ENCODE peak calls at places on chromosomes 7 and 10, in four cellular contexts. B is GM23248, Q is hepatocyte, A is RWPE1. U is an unnamed sample.
A peak's percentile ranks its signal among the peaks of the same experiment; 100 is the strongest.

GRCh38 chr7:53237344-53237913 is 202.0 kb downstream of the POM121L12 start:
- DNase-seq in Q (peak; percentile 13), A (no peak), B (no peak), U (no peak)

GRCh38 chr7:114818501-114818900 is 103.4 kb upstream of the MDFIC start:
- DNase-seq in Q (no peak), A (peak; percentile 77), B (peak; percentile 90), U (peak; percentile 51)

GRCh38 chr7:103373866-103374643 is 26.6 kb downstream of the PSMC2 start:
- DNase-seq in Q (no peak), B (no peak), A (no peak), U (no peak)

GRCh38 chr10:131439705-131440104 is 128.2 kb upstream of the TCERG1L start:
- DNase-seq in Q (no peak), B (no peak), A (no peak), U (no peak)

GRCh38 chr10:72800000-72800740 is 93.4 kb upstream of the OIT3 start:
- DNase-seq in B (peak; percentile 27), Q (no peak), A (no peak), U (no peak)

GRCh38 chr7:128904381-128905197 is 5.9 kb downstream of the KCP start:
- DNase-seq in Q (peak; percentile 68), A (no peak), B (peak; percentile 76), U (no peak)

GRCh38 chr10:92747600-92747999 is 57.8 kb downstream of the HHEX start:
- DNase-seq in Q (no peak), A (no peak), B (no peak), U (no peak)

GRCh38 chr10:5434017-5434753 is 21.8 kb downstream of the NET1 start:
- DNase-seq in B (peak; percentile 82), Q (peak; percentile 70), A (no peak), U (no peak)

GRCh38 chr10:96747734-96748550 is 27.6 kb upstream of the PIK3AP1 start:
- DNase-seq in A (no peak), Q (no peak), B (no peak), U (no peak)

GRCh38 chr10:90959826-90960225 is 38.9 kb upstream of the ANKRD1 start:
- DNase-seq in A (no peak), B (no peak), Q (no peak), U (no peak)

GRCh38 chr7:2701832-2702593 is 14.0 kb downstream of the AMZ1 start:
- DNase-seq in Q (no peak), B (peak; percentile 91), A (peak; percentile 36), U (no peak)

GRCh38 chr7:138525757-138526156 is 65.7 kb downstream of the TRIM24 start:
- DNase-seq in Q (no peak), A (no peak), B (no peak), U (no peak)

GRCh38 chr7:98360221-98361124 is 40.4 kb downstream of the BAIAP2L1 start:
- DNase-seq in A (no peak), Q (peak; percentile 77), B (no peak), U (no peak)

GRCh38 chr10:100006241-100006886 is 3.4 kb downstream of the DNMBP start:
- DNase-seq in B (peak; percentile 98), A (peak; percentile 91), Q (peak; percentile 70), U (peak; percentile 84)

GRCh38 chr10:77082601-77083252 is 554.9 kb downstream of the KCNMA1 start:
- DNase-seq in A (no peak), B (no peak), Q (no peak), U (no peak)

GRCh38 chr7:82726038-82726800 is 282.6 kb upstream of the CACNA2D1 start:
- DNase-seq in Q (peak; percentile 14), A (no peak), B (no peak), U (no peak)

GRCh38 chr7:18123508-18124239 is 96.0 kb upstream of the PRPS1L1 start:
- DNase-seq in B (no peak), A (no peak), Q (no peak), U (no peak)

GRCh38 chr10:94149702-94150101 is 156.0 kb downstream of the PLCE1 start:
- DNase-seq in Q (no peak), B (no peak), A (no peak), U (no peak)

GRCh38 chr10:120612756-120613155 is 155.7 kb downstream of the PLPP4 start:
- DNase-seq in Q (no peak), A (no peak), B (no peak), U (no peak)

GRCh38 chr10:120607710-120608703 is 151.0 kb downstream of the PLPP4 start:
- DNase-seq in B (peak; percentile 62), Q (no peak), A (no peak), U (no peak)

GRCh38 chr10:120601999-120602398 is 145.0 kb downstream of the PLPP4 start:
- DNase-seq in A (no peak), B (no peak), Q (no peak), U (no peak)

GRCh38 chr10:120606051-120606764 is 149.2 kb downstream of the PLPP4 start:
- DNase-seq in B (no peak), Q (no peak), A (no peak), U (no peak)

GRCh38 chr10:120607016-120607709 is 150.1 kb downstream of the PLPP4 start:
- DNase-seq in Q (no peak), B (peak; percentile 93), A (peak; percentile 25), U (peak; percentile 27)
- H3K27ac ChIP-seq in Q (no peak overlapping the region), B (peak overlapping the region; percentile 32), A (no peak overlapping the region), U (no peak overlapping the region)

GRCh38 chr7:142345817-142346216 is 88.0 kb upstream of the PRSS58 start:
- DNase-seq in A (no peak), B (no peak), Q (no peak), U (no peak)
- H3K27ac ChIP-seq in A (no peak overlapping the region), B (no peak overlapping the region), Q (no peak overlapping the region), U (no peak overlapping the region)

GRCh38 chr10:59859570-59859969 is 46.8 kb downstream of the CCDC6 start:
- DNase-seq in A (no peak), Q (no peak), B (no peak), U (no peak)

GRCh38 chr10:59867590-59867989 is 38.8 kb downstream of the CCDC6 start:
- DNase-seq in A (no peak), B (no peak), Q (no peak), U (no peak)

GRCh38 chr10:59865101-59865500 is 41.3 kb downstream of the CCDC6 start:
- DNase-seq in A (peak; percentile 85), B (peak; percentile 13), Q (peak; percentile 13), U (peak; percentile 18)

GRCh38 chr10:59868974-59869940 is 37.1 kb downstream of the CCDC6 start:
- DNase-seq in A (no peak), B (no peak), Q (no peak), U (no peak)

DNA sequence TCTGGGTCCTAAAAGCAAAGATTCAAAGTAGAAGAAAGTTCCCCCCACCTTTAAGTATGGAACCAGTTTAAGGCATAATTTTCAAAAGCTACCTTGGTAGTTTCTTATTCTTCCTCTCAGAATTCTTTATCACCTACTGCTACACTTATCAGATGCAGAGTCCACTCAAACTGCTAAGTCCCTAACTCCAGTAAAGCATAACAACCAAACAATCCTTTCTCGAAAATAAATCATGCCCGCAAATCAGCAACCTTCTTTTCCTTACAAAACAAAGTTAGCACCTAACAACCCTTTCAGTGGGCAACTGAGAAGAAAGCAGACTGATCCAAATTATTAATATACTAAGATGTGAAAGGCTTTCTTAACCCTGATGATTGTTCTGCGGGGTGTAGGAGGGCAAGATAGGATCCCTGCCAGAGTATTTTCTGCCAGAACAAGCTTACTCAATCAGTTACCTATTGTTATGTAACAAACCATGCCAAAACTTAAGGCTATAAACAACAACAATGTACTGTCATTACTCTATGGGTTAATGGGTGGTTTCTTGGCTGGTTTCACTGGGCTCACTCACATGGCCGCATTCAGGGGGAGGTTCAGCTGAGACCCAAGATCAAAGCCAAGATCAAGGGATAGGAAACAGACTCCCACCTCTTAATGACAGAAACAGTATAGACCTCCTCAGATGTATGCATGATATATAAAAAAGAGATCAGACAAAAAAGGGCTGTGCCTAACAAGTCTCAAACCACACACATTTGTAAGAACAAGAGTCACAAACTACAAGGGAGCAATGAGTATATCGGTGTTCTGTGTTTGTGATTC is 42.0 kb downstream of the CCDC6 start:
- DNase-seq in A (peak; percentile 20), B (no peak), Q (no peak), U (no peak)
- H3K27ac ChIP-seq in A (no peak overlapping the region), B (no peak overlapping the region), Q (no peak overlapping the region), U (peak overlapping the region; percentile 46)

GRCh38 chr10:125765835-125766234 is 9.8 kb downstream of the MMP21 start:
- DNase-seq in B (no peak), A (no peak), Q (no peak), U (no peak)

GRCh38 chr10:125769175-125769574 is 6.4 kb downstream of the MMP21 start:
- DNase-seq in A (no peak), B (no peak), Q (no peak), U (no peak)

GRCh38 chr10:125766511-125766910 is 9.1 kb downstream of the MMP21 start:
- DNase-seq in A (no peak), Q (no peak), B (no peak), U (no peak)

GRCh38 chr10:125770844-125771243 is 4.8 kb downstream of the MMP21 start:
- DNase-seq in B (no peak), Q (no peak), A (no peak), U (no peak)

GRCh38 chr10:125768217-125768616 is 7.4 kb downstream of the MMP21 start:
- DNase-seq in Q (no peak), B (peak; percentile 36), A (peak; percentile 25), U (no peak)
- H3K27ac ChIP-seq in Q (no peak overlapping the region), B (no peak overlapping the region), A (no peak overlapping the region), U (no peak overlapping the region)

DNA sequence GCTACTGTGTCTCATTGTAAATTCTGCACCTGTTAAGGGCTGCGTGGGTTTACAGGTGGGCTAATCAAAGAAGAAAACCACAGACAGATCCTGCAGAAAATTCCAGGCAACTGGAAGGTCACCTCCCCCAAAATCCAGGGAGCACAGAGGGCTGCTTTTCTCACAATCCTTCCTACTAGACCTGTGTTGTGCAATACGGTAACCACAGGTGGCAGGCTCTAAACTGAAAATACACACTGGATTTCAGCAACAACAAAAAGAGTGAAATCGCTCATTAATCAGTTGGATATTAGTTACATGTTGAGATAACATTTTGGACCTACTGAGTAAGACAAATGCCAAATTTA is 83.2 kb downstream of the SLC16A9 start:
- DNase-seq in B (no peak), A (no peak), Q (no peak), U (no peak)
- H3K27ac ChIP-seq in B (no peak overlapping the region), A (no peak overlapping the region), Q (no peak overlapping the region), U (no peak overlapping the region)

GRCh38 chr10:79072041-79072441 is 3.3 kb downstream of the ZMIZ1 start:
- DNase-seq in Q (no peak), B (no peak), A (no peak), U (no peak)

GRCh38 chr10:79073784-79074432 is 5.1 kb downstream of the ZMIZ1 start:
- DNase-seq in B (no peak), Q (peak; percentile 67), A (no peak), U (no peak)

GRCh38 chr10:79072994-79073654 is 4.4 kb downstream of the ZMIZ1 start:
- DNase-seq in A (no peak), Q (no peak), B (no peak), U (no peak)

GRCh38 chr10:79075418-79075817 is 6.7 kb downstream of the ZMIZ1 start:
- DNase-seq in B (no peak), A (no peak), Q (no peak), U (no peak)

GRCh38 chr10:79074732-79075131 is 6.0 kb downstream of the ZMIZ1 start:
- DNase-seq in B (no peak), Q (no peak), A (no peak), U (no peak)
- H3K27ac ChIP-seq in B (no peak overlapping the region), Q (peak overlapping the region; percentile 54), A (peak overlapping the region; percentile 100), U (no peak overlapping the region)